ENCODE peak calls at places on chromosomes 2 and 18, in six cellular contexts. One of them, this sample, is unnamed.
A peak's percentile ranks its signal among the peaks of the same experiment; 100 is the strongest.

GRCh38 chr2:118832071-118832790 is 15.2 kb downstream of the EN1 start:
- DNase-seq in tibial nerve: no peak
- DNase-seq in H9: no peak
- DNase-seq in HL-60: no peak
- DNase-seq in uterus: no peak
- DNase-seq in AG04450: no peak
- DNase-seq in this sample: no peak

GRCh38 chr2:218230882-218231281 is 13.9 kb downstream of the ARPC2 start:
- DNase-seq in tibial nerve: no peak
- DNase-seq in uterus: no peak
- DNase-seq in H9: no peak
- DNase-seq in AG04450: no peak
- DNase-seq in HL-60: no peak
- DNase-seq in this sample: no peak

GRCh38 chr18:67516432-67517223 is at the start of gene DSEL:
- DNase-seq in uterus: peak; percentile 98
- DNase-seq in AG04450: peak; percentile 90
- DNase-seq in tibial nerve: peak; percentile 96
- DNase-seq in HL-60: peak; percentile 71
- DNase-seq in H9: peak; percentile 98
- DNase-seq in this sample: peak; percentile 93

GRCh38 chr18:25247725-25248124 is 104.2 kb downstream of the ZNF521 start:
- DNase-seq in AG04450: no peak
- DNase-seq in H9: no peak
- DNase-seq in tibial nerve: no peak
- DNase-seq in uterus: no peak
- DNase-seq in HL-60: no peak
- DNase-seq in this sample: no peak

GRCh38 chr2:120398961-120399888 is 53.3 kb downstream of the INHBB start:
- DNase-seq in HL-60: no peak
- DNase-seq in H9: peak; percentile 23
- DNase-seq in uterus: no peak
- DNase-seq in AG04450: no peak
- DNase-seq in tibial nerve: no peak
- DNase-seq in this sample: peak; percentile 97

GRCh38 chr2:168198476-168199192 is 48.8 kb downstream of the STK39 start:
- DNase-seq in uterus: no peak
- DNase-seq in AG04450: no peak
- DNase-seq in H9: no peak
- DNase-seq in tibial nerve: no peak
- DNase-seq in HL-60: no peak
- DNase-seq in this sample: no peak

GRCh38 chr2:59936031-59936430 is 617.4 kb downstream of the BCL11A start:
- DNase-seq in AG04450: no peak
- DNase-seq in HL-60: no peak
- DNase-seq in uterus: no peak
- DNase-seq in H9: no peak
- DNase-seq in tibial nerve: no peak
- DNase-seq in this sample: no peak

GRCh38 chr2:71849111-71849510 is 298.6 kb downstream of the CYP26B1 start:
- DNase-seq in H9: peak; percentile 30
- DNase-seq in AG04450: no peak
- DNase-seq in uterus: no peak
- DNase-seq in tibial nerve: no peak
- DNase-seq in HL-60: no peak
- DNase-seq in this sample: peak; percentile 9

GRCh38 chr2:119647440-119648169 is 31.4 kb upstream of the TMEM177 start:
- DNase-seq in AG04450: no peak
- DNase-seq in uterus: no peak
- DNase-seq in HL-60: no peak
- DNase-seq in tibial nerve: no peak
- DNase-seq in H9: no peak
- DNase-seq in this sample: peak; percentile 65

GRCh38 chr2:54757496-54757895 is 34.0 kb downstream of the EML6 start:
- DNase-seq in AG04450: no peak
- DNase-seq in HL-60: no peak
- DNase-seq in uterus: no peak
- DNase-seq in H9: peak; percentile 51
- DNase-seq in tibial nerve: no peak
- DNase-seq in this sample: no peak

GRCh38 chr2:111227716-111228141 is 107.0 kb downstream of the BCL2L11 start:
- DNase-seq in uterus: no peak
- DNase-seq in H9: peak; percentile 41
- DNase-seq in AG04450: peak; percentile 26
- DNase-seq in HL-60: no peak
- DNase-seq in tibial nerve: no peak
- DNase-seq in this sample: peak; percentile 40

GRCh38 chr2:20929721-20930120 is 106.8 kb upstream of the LDAH start:
- DNase-seq in tibial nerve: no peak
- DNase-seq in AG04450: no peak
- DNase-seq in HL-60: no peak
- DNase-seq in uterus: no peak
- DNase-seq in H9: no peak
- DNase-seq in this sample: no peak

GRCh38 chr2:200653021-200653420 is 67.2 kb downstream of the AOX1 start:
- DNase-seq in uterus: no peak
- DNase-seq in AG04450: no peak
- DNase-seq in HL-60: no peak
- DNase-seq in H9: no peak
- DNase-seq in tibial nerve: no peak
- DNase-seq in this sample: no peak

GRCh38 chr2:239594772-239595608 is 194.2 kb upstream of the HDAC4 start:
- DNase-seq in H9: peak; percentile 13
- DNase-seq in uterus: peak; percentile 8
- DNase-seq in AG04450: no peak
- DNase-seq in tibial nerve: peak; percentile 3
- DNase-seq in HL-60: no peak
- DNase-seq in this sample: no peak

GRCh38 chr2:71223767-71224333 is 3.1 kb downstream of the PAIP2B start:
- DNase-seq in tibial nerve: peak; percentile 23
- DNase-seq in H9: peak; percentile 71
- DNase-seq in AG04450: no peak
- DNase-seq in uterus: peak; percentile 34
- DNase-seq in HL-60: peak; percentile 14
- DNase-seq in this sample: peak; percentile 61

GRCh38 chr18:36499938-36500337 is 202.4 kb downstream of the FHOD3 start:
- DNase-seq in H9: no peak
- DNase-seq in HL-60: no peak
- DNase-seq in AG04450: no peak
- DNase-seq in tibial nerve: no peak
- DNase-seq in uterus: no peak
- DNase-seq in this sample: no peak

GRCh38 chr2:230658877-230659652 is 53.6 kb upstream of the CAB39 start:
- DNase-seq in tibial nerve: no peak
- DNase-seq in H9: no peak
- DNase-seq in uterus: no peak
- DNase-seq in HL-60: no peak
- DNase-seq in AG04450: no peak
- DNase-seq in this sample: no peak

GRCh38 chr18:74569401-74569800 is 28.3 kb upstream of the ZNF407 start:
- DNase-seq in H9: no peak
- DNase-seq in AG04450: no peak
- DNase-seq in tibial nerve: no peak
- DNase-seq in HL-60: no peak
- DNase-seq in uterus: no peak
- DNase-seq in this sample: no peak

DNA sequence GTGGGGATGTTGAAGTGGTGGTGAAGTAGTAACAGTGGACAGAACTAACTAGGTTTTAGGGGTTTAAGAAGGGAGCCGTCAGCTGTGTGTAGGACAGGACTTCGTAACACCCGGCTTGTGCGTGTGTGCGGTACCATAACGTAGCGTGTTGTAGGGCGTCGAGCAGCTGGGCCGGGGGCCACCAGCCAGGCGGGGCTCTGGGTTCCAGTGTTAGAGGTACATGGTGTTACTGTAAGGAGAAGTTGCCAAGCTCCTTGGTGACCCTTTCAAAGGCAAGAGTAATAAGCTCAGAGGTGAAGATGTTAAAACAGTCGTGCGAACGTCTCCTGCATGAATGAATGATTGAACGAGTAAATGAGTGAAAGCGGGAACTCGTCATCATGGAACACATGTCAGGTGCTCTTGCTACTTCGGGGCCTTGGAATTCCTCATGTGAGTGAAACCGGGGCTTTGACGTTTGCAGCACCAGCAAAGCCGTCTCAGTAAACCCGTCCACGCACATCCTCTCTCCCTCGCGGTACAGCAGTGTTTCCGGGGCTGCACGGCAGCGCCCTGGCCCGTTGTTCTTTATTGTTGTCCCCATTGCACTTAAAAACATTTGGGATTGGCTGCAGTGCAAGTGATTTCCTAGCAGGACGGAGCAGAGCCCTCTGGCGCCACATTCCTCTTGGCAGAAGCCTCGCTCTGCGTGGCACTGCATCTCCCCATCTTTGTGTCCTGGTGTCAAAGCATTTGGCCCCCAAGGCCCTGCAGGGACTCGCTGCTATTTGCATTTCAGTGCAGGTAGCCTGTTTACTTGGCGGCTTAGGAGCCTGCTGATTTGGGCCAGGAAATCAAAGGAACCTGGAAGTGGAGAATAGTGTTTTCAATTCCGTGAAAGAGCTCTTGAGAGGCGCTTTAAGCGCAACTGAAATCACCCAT is 115.0 kb downstream of the GBX2 start:
- DNase-seq in H9: peak; percentile 81
- DNase-seq in tibial nerve: no peak
- DNase-seq in HL-60: no peak
- DNase-seq in uterus: no peak
- DNase-seq in AG04450: no peak
- DNase-seq in this sample: peak; percentile 33
- TF ChIP-seq CTCF in H9: peak; percentile 29
- TF ChIP-seq CTCF in tibial nerve: no peak
- TF ChIP-seq CTCF in HL-60: no peak
- TF ChIP-seq CTCF in uterus: no peak
- TF ChIP-seq CTCF in AG04450: no peak
- TF ChIP-seq CTCF in this sample: no peak

GRCh38 chr2:147715807-147716206 is 129.0 kb upstream of the ACVR2A start:
- DNase-seq in H9: no peak
- DNase-seq in HL-60: no peak
- DNase-seq in tibial nerve: no peak
- DNase-seq in AG04450: no peak
- DNase-seq in uterus: no peak
- DNase-seq in this sample: no peak

GRCh38 chr2:147712051-147712450 is 132.8 kb upstream of the ACVR2A start:
- DNase-seq in H9: no peak
- DNase-seq in HL-60: no peak
- DNase-seq in AG04450: no peak
- DNase-seq in uterus: no peak
- DNase-seq in tibial nerve: no peak
- DNase-seq in this sample: no peak

GRCh38 chr2:147716906-147717305 is 127.9 kb upstream of the ACVR2A start:
- DNase-seq in AG04450: no peak
- DNase-seq in tibial nerve: no peak
- DNase-seq in uterus: no peak
- DNase-seq in HL-60: no peak
- DNase-seq in H9: no peak
- DNase-seq in this sample: no peak

GRCh38 chr2:147713349-147713748 is 131.5 kb upstream of the ACVR2A start:
- DNase-seq in uterus: no peak
- DNase-seq in tibial nerve: no peak
- DNase-seq in HL-60: no peak
- DNase-seq in AG04450: no peak
- DNase-seq in H9: no peak
- DNase-seq in this sample: no peak

GRCh38 chr2:147714582-147714981 is 130.2 kb upstream of the ACVR2A start:
- DNase-seq in tibial nerve: no peak
- DNase-seq in uterus: no peak
- DNase-seq in HL-60: no peak
- DNase-seq in AG04450: no peak
- DNase-seq in H9: no peak
- DNase-seq in this sample: no peak
- H3K27ac ChIP-seq in tibial nerve: no peak overlapping the region
- H3K27ac ChIP-seq in uterus: no peak overlapping the region
- H3K27ac ChIP-seq in HL-60: no peak overlapping the region
- H3K27ac ChIP-seq in AG04450: no peak overlapping the region
- H3K27ac ChIP-seq in H9: no peak overlapping the region
- H3K27ac ChIP-seq in this sample: no peak overlapping the region

GRCh38 chr2:178109813-178110212 is 2.4 kb upstream of the RBM45 start:
- DNase-seq in H9: no peak
- DNase-seq in uterus: no peak
- DNase-seq in tibial nerve: no peak
- DNase-seq in AG04450: no peak
- DNase-seq in HL-60: no peak
- DNase-seq in this sample: peak; percentile 55
- TF ChIP-seq CTCF in H9: peak; percentile 67
- TF ChIP-seq CTCF in uterus: peak; percentile 26
- TF ChIP-seq CTCF in tibial nerve: peak; percentile 47
- TF ChIP-seq CTCF in AG04450: peak; percentile 66
- TF ChIP-seq CTCF in HL-60: peak; percentile 11
- TF ChIP-seq CTCF in this sample: peak; percentile 82

DNA sequence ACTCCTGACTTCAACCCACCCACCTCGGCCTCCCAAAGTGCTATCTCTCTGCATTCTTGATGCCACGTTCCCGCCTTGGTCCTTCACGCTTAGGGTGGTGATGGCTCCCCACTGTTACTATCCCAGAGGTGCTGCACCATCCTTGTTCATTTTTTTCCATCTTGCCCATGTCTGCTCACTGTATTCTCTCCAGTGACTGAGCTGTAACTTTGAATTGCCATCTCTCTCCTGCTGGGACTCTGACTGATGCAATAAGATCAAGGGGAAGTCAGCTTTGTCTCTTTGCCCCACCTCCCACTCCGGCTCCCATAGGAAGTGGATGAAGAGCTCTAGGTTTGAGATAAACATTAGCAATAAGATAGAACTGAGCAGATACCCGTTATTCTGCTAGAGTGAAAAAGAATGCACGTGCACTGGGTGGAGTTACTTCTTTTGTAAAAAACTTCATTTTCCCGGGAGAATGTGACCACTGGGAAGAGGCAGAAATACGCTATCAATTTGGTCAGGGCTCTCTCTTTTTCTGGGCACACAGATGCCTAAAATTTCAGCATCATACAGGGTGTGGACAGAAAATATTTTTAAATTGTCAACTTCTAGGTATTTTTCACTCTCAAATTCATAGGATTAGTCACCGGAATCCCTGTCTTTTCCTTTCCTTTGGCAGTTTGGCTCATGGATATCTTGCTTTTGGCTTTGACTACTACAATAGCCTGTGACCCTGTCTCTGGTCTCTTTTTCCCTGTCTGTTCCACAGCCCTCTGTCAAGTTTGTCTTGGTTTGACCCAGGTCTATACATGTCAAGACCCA is 105.4 kb downstream of the POLR1A start:
- DNase-seq in H9: peak; percentile 8
- DNase-seq in tibial nerve: no peak
- DNase-seq in uterus: no peak
- DNase-seq in AG04450: no peak
- DNase-seq in HL-60: peak; percentile 51
- DNase-seq in this sample: no peak
- H3K27ac ChIP-seq in H9: no peak overlapping the region
- H3K27ac ChIP-seq in tibial nerve: no peak overlapping the region
- H3K27ac ChIP-seq in uterus: peak overlapping the region; percentile 89
- H3K27ac ChIP-seq in AG04450: peak overlapping the region; percentile 21
- H3K27ac ChIP-seq in HL-60: peak overlapping the region; percentile 80
- H3K27ac ChIP-seq in this sample: no peak overlapping the region

GRCh38 chr2:8539743-8540551 is 141.9 kb upstream of the ID2 start:
- DNase-seq in H9: peak; percentile 65
- DNase-seq in uterus: peak; percentile 12
- DNase-seq in tibial nerve: no peak
- DNase-seq in AG04450: no peak
- DNase-seq in HL-60: no peak
- DNase-seq in this sample: peak; percentile 49
- TF ChIP-seq CTCF in H9: peak; percentile 29
- TF ChIP-seq CTCF in uterus: no peak
- TF ChIP-seq CTCF in tibial nerve: no peak
- TF ChIP-seq CTCF in AG04450: no peak
- TF ChIP-seq CTCF in HL-60: no peak
- TF ChIP-seq CTCF in this sample: no peak

GRCh38 chr2:27992787-27993747 is 102.5 kb downstream of the BABAM2 start:
- DNase-seq in AG04450: no peak
- DNase-seq in uterus: no peak
- DNase-seq in HL-60: peak; percentile 82
- DNase-seq in H9: no peak
- DNase-seq in tibial nerve: no peak
- DNase-seq in this sample: peak; percentile 86
- H3K27ac ChIP-seq in AG04450: no peak overlapping the region
- H3K27ac ChIP-seq in uterus: peak overlapping the region; percentile 64
- H3K27ac ChIP-seq in HL-60: no peak overlapping the region
- H3K27ac ChIP-seq in H9: no peak overlapping the region
- H3K27ac ChIP-seq in tibial nerve: no peak overlapping the region
- H3K27ac ChIP-seq in this sample: peak overlapping the region; percentile 75